ENCODE peak calls at places on chromosomes 2 and 18, in five cellular contexts. A, K, Y, L and X are unnamed samples.

GRCh38 chr2:120804446-120804845 is 68.8 kb downstream of the GLI2 start:
- DNase-seq in A (no peak), K (no peak), Y (no peak), L (no peak), X (no peak)

GRCh38 chr18:32909798-32910561 is 137.2 kb upstream of the KLHL14 start:
- DNase-seq in A (no peak), K (no peak), Y (no peak), L (peak), X (no peak)

GRCh38 chr2:25109822-25110221 is 58.6 kb downstream of the POMC start:
- DNase-seq in A (no peak), K (no peak), Y (no peak), L (no peak), X (no peak)

GRCh38 chr2:160582481-160583161 is 89.0 kb upstream of the RBMS1 start:
- DNase-seq in A (peak), K (no peak), Y (peak), L (no peak), X (no peak)

GRCh38 chr2:204089542-204089941 is 153.0 kb downstream of the ICOS start:
- DNase-seq in A (no peak), K (no peak), Y (no peak), L (no peak), X (no peak)

GRCh38 chr2:124973396-124973795 is 948.3 kb downstream of the CNTNAP5 start:
- DNase-seq in A (no peak), K (no peak), Y (no peak), L (no peak), X (no peak)

GRCh38 chr2:207338220-207338607 is 172.5 kb upstream of the KLF7 start:
- DNase-seq in A (no peak), K (no peak), Y (no peak), L (no peak), X (no peak)

GRCh38 chr2:85133751-85134254 is 611 bp downstream of the TCF7L1 start:
- DNase-seq in A (no peak), K (peak), Y (peak), L (no peak), X (peak)

GRCh38 chr18:25099838-25100393 is 252.1 kb downstream of the ZNF521 start:
- DNase-seq in A (no peak), K (no peak), Y (no peak), L (no peak), X (no peak)

GRCh38 chr2:30150786-30151185 is 4.0 kb downstream of the YPEL5 start:
- DNase-seq in A (no peak), K (no peak), Y (no peak), L (no peak), X (no peak)
- H3K9ac ChIP-seq in A (peak), K (no peak), Y (no peak), L (no peak), X (no peak)

DNA sequence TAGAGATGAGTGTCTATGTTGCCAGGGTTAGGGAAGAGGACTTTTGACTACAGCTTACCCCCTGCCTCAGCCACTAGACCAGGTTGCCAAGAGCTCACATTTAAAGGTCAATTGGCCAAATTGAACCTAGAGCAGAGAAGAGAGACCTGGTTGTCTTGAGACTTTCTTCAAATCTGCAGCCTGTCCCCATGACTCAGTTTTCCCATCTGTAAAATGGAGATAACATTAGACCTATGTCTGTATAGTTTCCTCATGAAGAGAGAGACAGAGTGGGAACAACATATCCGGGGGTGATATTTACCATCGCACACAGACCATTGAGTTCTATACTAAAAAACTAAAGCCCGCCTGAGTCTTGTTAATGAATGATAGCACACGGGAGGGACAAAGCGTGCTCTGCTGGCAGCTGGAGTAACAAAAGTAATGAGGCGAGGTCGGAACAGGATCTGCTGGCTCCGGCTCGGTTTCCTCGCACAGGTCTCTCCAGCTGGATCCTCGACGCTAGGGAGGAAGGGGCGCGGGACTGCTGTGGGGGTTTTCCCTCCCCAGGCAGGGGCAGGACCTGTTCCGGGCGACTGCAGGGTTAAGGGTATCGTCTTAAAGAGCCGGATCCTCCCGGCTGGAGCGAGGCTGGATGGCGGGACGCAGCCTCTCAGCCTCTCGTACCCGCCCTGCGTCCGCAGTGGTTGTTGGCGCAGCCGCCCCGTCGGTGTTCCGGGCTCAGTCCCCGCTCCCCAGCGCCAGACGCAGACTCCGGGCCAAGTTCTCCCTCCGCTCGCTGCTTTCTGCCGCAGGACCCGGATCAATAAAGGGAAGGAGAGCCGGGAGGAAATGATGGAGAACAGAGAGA is 1.4 kb upstream of the LIPG start:
- DNase-seq in A (no peak), K (peak), Y (peak), L (no peak), X (no peak)
- H3K9ac ChIP-seq in A (no peak), K (peak), Y (peak), L (no peak), X (no peak)

GRCh38 chr2:233412405-233412804 is 58.1 kb downstream of the DGKD start:
- DNase-seq in A (no peak), K (no peak), Y (no peak), L (no peak), X (no peak)

GRCh38 chr2:233413529-233414272 is 59.4 kb downstream of the DGKD start:
- DNase-seq in A (no peak), K (no peak), Y (no peak), L (no peak), X (no peak)

GRCh38 chr2:233414777-233415570 is 60.7 kb downstream of the DGKD start:
- DNase-seq in A (no peak), K (peak), Y (no peak), L (no peak), X (no peak)

GRCh38 chr2:233413046-233413445 is 58.8 kb downstream of the DGKD start:
- DNase-seq in A (no peak), K (no peak), Y (no peak), L (no peak), X (no peak)

DNA sequence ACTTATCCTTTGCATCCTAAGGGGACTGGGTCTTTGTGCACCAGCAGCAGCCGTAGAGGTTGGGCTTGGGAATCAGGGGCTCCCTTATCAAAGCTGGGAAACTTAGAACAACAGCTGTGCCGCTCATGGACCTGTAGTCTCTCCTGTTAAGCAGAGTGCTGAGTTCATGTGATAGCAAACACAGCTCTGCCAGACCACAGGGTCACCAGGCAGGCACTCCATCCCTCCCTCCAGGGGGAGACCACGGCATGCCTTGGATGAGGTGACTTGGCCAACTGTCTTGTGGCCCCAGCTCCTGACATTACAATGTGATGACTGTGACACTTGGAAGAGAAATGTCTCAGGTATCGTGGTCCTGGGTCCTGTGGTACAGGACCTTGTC is 60.0 kb downstream of the DGKD start:
- DNase-seq in A (no peak), K (no peak), Y (peak), L (no peak), X (no peak)
- H3K9ac ChIP-seq in A (no peak), K (no peak), Y (no peak), L (no peak), X (no peak)

GRCh38 chr2:224982226-224982625 is 60.0 kb downstream of the DOCK10 start:
- DNase-seq in A (no peak), K (no peak), Y (no peak), L (no peak), X (no peak)
- H3K9ac ChIP-seq in A (no peak), K (no peak), Y (no peak), L (no peak), X (no peak)

DNA sequence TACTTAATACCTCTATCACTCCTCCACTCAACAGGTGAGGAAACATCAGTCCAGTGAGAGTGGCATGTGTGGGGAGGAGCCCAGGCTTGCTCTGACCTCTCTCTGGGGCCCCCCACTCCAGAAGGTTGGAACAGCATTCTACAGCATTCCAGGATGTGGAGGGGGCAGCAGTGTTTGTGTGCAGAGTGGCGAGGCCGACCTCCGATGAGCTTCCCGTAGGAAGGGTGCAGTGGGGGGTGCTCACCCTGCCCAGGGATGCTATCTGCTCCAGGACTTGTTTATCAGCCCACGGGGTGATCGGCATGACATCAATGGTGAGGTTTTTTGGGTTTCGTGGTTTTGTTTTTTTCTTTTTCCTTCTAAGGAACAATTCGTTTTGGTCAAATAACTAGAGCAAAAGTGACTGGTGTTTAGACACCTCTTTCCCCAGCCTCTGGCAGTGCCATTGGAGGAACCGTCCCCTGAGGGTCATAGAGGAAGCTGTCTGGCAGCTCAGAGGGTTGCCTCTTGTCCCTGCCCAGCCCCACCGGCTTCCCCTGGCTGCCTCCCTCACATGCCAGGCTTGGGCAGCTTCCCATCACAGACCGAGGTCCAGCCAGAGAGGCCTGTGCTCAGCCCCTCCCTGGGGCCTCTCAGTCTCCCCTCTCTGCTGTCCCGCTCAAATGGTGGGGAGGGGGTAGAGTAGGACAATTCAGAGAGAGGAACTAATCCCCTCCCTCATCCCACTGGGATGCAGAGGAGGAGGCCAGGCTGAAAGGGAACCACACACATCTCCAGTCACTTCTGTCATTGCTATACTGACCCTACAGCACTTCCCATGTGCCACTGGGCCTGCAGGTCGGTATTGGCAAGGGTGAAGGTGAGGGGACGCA is 96.5 kb downstream of the ZFP36L2 start:
- DNase-seq in A (no peak), K (no peak), Y (no peak), L (no peak), X (no peak)
- H3K9ac ChIP-seq in A (no peak), K (peak), Y (no peak), L (no peak), X (no peak)

GRCh38 chr2:79621252-79621651 is 108.4 kb downstream of the CTNNA2 start:
- DNase-seq in A (no peak), K (no peak), Y (no peak), L (no peak), X (no peak)
- H3K9ac ChIP-seq in A (no peak), K (no peak), Y (no peak), L (no peak), X (no peak)